ENCODE peak calls at places on chromosome 21, in seven cellular contexts. One of them, this sample, is unnamed.

GRCh38 chr21:28704746-28705145 is 287.9 kb downstream of the LTN1 start:
- DNase-seq in SK-N-SH: no peak
- DNase-seq in GM12892: no peak
- DNase-seq in H1: no peak
- DNase-seq in K562: no peak
- DNase-seq in GM12878: no peak
- DNase-seq in HepG2: no peak
- DNase-seq in this sample: no peak

GRCh38 chr21:29351691-29352090 is 53.0 kb downstream of the BACH1 start:
- DNase-seq in SK-N-SH: no peak
- DNase-seq in GM12892: no peak
- DNase-seq in H1: no peak
- DNase-seq in K562: no peak
- DNase-seq in GM12878: no peak
- DNase-seq in HepG2: no peak
- DNase-seq in this sample: no peak

GRCh38 chr21:16770279-16770678 is 742.6 kb upstream of the CXADR start:
- DNase-seq in SK-N-SH: no peak
- DNase-seq in GM12892: no peak
- DNase-seq in H1: no peak
- DNase-seq in K562: no peak
- DNase-seq in GM12878: no peak
- DNase-seq in HepG2: no peak
- DNase-seq in this sample: no peak

GRCh38 chr21:15895142-15896106 is 165.6 kb downstream of the USP25 start:
- DNase-seq in SK-N-SH: no peak
- DNase-seq in GM12892: no peak
- DNase-seq in H1: no peak
- DNase-seq in K562: no peak
- DNase-seq in GM12878: no peak
- DNase-seq in HepG2: no peak
- DNase-seq in this sample: no peak

GRCh38 chr21:36150192-36150711 is 6.4 kb upstream of the DOP1B start:
- DNase-seq in SK-N-SH: no peak
- DNase-seq in GM12892: no peak
- DNase-seq in H1: no peak
- DNase-seq in K562: peak
- DNase-seq in GM12878: peak
- DNase-seq in HepG2: no peak
- DNase-seq in this sample: no peak

GRCh38 chr21:24014381-24014780 is 1592.9 kb downstream of the MRPL39 start:
- DNase-seq in SK-N-SH: no peak
- DNase-seq in GM12892: no peak
- DNase-seq in H1: no peak
- DNase-seq in K562: no peak
- DNase-seq in GM12878: no peak
- DNase-seq in HepG2: no peak
- DNase-seq in this sample: no peak

GRCh38 chr21:20617130-20617529 is 381.1 kb upstream of the NCAM2 start:
- DNase-seq in SK-N-SH: no peak
- DNase-seq in GM12892: no peak
- DNase-seq in H1: peak
- DNase-seq in K562: no peak
- DNase-seq in GM12878: no peak
- DNase-seq in HepG2: no peak
- DNase-seq in this sample: no peak

GRCh38 chr21:40563845-40564717 is 282.9 kb downstream of the DSCAM start:
- DNase-seq in SK-N-SH: no peak
- DNase-seq in GM12892: no peak
- DNase-seq in H1: no peak
- DNase-seq in K562: no peak
- DNase-seq in GM12878: no peak
- DNase-seq in HepG2: no peak
- DNase-seq in this sample: no peak

GRCh38 chr21:42260121-42260520 is 41.2 kb downstream of the ABCG1 start:
- DNase-seq in SK-N-SH: no peak
- DNase-seq in GM12892: no peak
- DNase-seq in H1: no peak
- DNase-seq in K562: no peak
- DNase-seq in GM12878: no peak
- DNase-seq in HepG2: no peak
- DNase-seq in this sample: no peak

GRCh38 chr21:29149771-29150425 is 19.5 kb downstream of the MAP3K7CL start:
- DNase-seq in SK-N-SH: no peak
- DNase-seq in GM12892: no peak
- DNase-seq in H1: no peak
- DNase-seq in K562: no peak
- DNase-seq in GM12878: no peak
- DNase-seq in HepG2: no peak
- DNase-seq in this sample: no peak

GRCh38 chr21:41460578-41461527 is 34.8 kb downstream of the MX1 start:
- DNase-seq in SK-N-SH: peak
- DNase-seq in GM12892: peak
- DNase-seq in H1: peak
- DNase-seq in K562: peak
- DNase-seq in GM12878: no peak
- DNase-seq in HepG2: peak
- DNase-seq in this sample: peak

GRCh38 chr21:41837756-41838297 is 41.3 kb downstream of the PRDM15 start:
- DNase-seq in SK-N-SH: no peak
- DNase-seq in GM12892: no peak
- DNase-seq in H1: no peak
- DNase-seq in K562: no peak
- DNase-seq in GM12878: no peak
- DNase-seq in HepG2: no peak
- DNase-seq in this sample: no peak

GRCh38 chr21:42518216-42518615 is 4.6 kb downstream of the SLC37A1 start:
- DNase-seq in SK-N-SH: no peak
- DNase-seq in GM12892: no peak
- DNase-seq in H1: no peak
- DNase-seq in K562: no peak
- DNase-seq in GM12878: no peak
- DNase-seq in HepG2: no peak
- DNase-seq in this sample: no peak

GRCh38 chr21:41520560-41521442 is 12.8 kb upstream of the TMPRSS2 start:
- DNase-seq in SK-N-SH: no peak
- DNase-seq in GM12892: no peak
- DNase-seq in H1: no peak
- DNase-seq in K562: no peak
- DNase-seq in GM12878: peak
- DNase-seq in HepG2: no peak
- DNase-seq in this sample: no peak

GRCh38 chr21:15826147-15826780 is 96.5 kb downstream of the USP25 start:
- DNase-seq in SK-N-SH: peak
- DNase-seq in GM12892: no peak
- DNase-seq in H1: no peak
- DNase-seq in K562: peak
- DNase-seq in GM12878: peak
- DNase-seq in HepG2: peak
- DNase-seq in this sample: no peak

GRCh38 chr21:28479660-28480059 is 513.0 kb downstream of the LTN1 start:
- DNase-seq in SK-N-SH: no peak
- DNase-seq in GM12892: no peak
- DNase-seq in H1: no peak
- DNase-seq in K562: no peak
- DNase-seq in GM12878: no peak
- DNase-seq in HepG2: no peak
- DNase-seq in this sample: no peak

GRCh38 chr21:41817877-41818855 is 51.3 kb upstream of the RIPK4 start:
- DNase-seq in SK-N-SH: no peak
- DNase-seq in GM12892: no peak
- DNase-seq in H1: no peak
- DNase-seq in K562: no peak
- DNase-seq in GM12878: no peak
- DNase-seq in HepG2: no peak
- DNase-seq in this sample: no peak

GRCh38 chr21:41497008-41497407 is 10.9 kb downstream of the TMPRSS2 start:
- DNase-seq in SK-N-SH: no peak
- DNase-seq in GM12892: no peak
- DNase-seq in H1: no peak
- DNase-seq in K562: no peak
- DNase-seq in GM12878: no peak
- DNase-seq in HepG2: peak
- DNase-seq in this sample: no peak

GRCh38 chr21:36156815-36157670 is at the start of gene DOP1B:
- DNase-seq in SK-N-SH: no peak
- DNase-seq in GM12892: peak
- DNase-seq in H1: no peak
- DNase-seq in K562: peak
- DNase-seq in GM12878: no peak
- DNase-seq in HepG2: no peak
- DNase-seq in this sample: peak

GRCh38 chr21:41883582-41883981 is 4.4 kb upstream of the PRDM15 start:
- DNase-seq in SK-N-SH: no peak
- DNase-seq in GM12892: no peak
- DNase-seq in H1: no peak
- DNase-seq in K562: no peak
- DNase-seq in GM12878: no peak
- DNase-seq in HepG2: no peak
- DNase-seq in this sample: no peak

GRCh38 chr21:41402231-41402630 is 23.8 kb upstream of the MX1 start:
- DNase-seq in SK-N-SH: no peak
- DNase-seq in GM12892: no peak
- DNase-seq in H1: no peak
- DNase-seq in K562: no peak
- DNase-seq in GM12878: no peak
- DNase-seq in HepG2: no peak
- DNase-seq in this sample: no peak

GRCh38 chr21:35163381-35163780 is 114.3 kb upstream of the RUNX1 start:
- DNase-seq in SK-N-SH: no peak
- DNase-seq in GM12892: no peak
- DNase-seq in H1: no peak
- DNase-seq in K562: no peak
- DNase-seq in GM12878: no peak
- DNase-seq in HepG2: no peak
- DNase-seq in this sample: no peak

GRCh38 chr21:29114765-29115164 is 15.7 kb upstream of the MAP3K7CL start:
- DNase-seq in SK-N-SH: no peak
- DNase-seq in GM12892: no peak
- DNase-seq in H1: no peak
- DNase-seq in K562: no peak
- DNase-seq in GM12878: no peak
- DNase-seq in HepG2: no peak
- DNase-seq in this sample: no peak

GRCh38 chr21:37863842-37864241 is 52.4 kb downstream of the KCNJ6 start:
- DNase-seq in SK-N-SH: no peak
- DNase-seq in GM12892: no peak
- DNase-seq in H1: no peak
- DNase-seq in K562: peak
- DNase-seq in GM12878: no peak
- DNase-seq in HepG2: no peak
- DNase-seq in this sample: no peak

GRCh38 chr21:34073749-34074282 is 438 bp downstream of the MRPS6 start:
- DNase-seq in SK-N-SH: peak
- DNase-seq in GM12892: peak
- DNase-seq in H1: peak
- DNase-seq in K562: peak
- DNase-seq in GM12878: no peak
- DNase-seq in HepG2: no peak
- DNase-seq in this sample: peak
- TF ChIP-seq TAF1 in SK-N-SH: no peak
- TF ChIP-seq TAF1 in GM12892: no peak
- TF ChIP-seq TAF1 in H1: no peak
- TF ChIP-seq TAF1 in K562: no peak
- TF ChIP-seq TAF1 in GM12878: no peak
- TF ChIP-seq TAF1 in HepG2: no peak
- TF ChIP-seq TAF1 in this sample: no peak

GRCh38 chr21:14215971-14216621 is at the start of gene RBM11:
- DNase-seq in SK-N-SH: peak
- DNase-seq in GM12892: peak
- DNase-seq in H1: peak
- DNase-seq in K562: peak
- DNase-seq in GM12878: no peak
- DNase-seq in HepG2: peak
- DNase-seq in this sample: peak
- TF ChIP-seq POLR2AphosphoS5 in SK-N-SH: no peak
- TF ChIP-seq POLR2AphosphoS5 in GM12892: no peak
- TF ChIP-seq POLR2AphosphoS5 in H1: no peak
- TF ChIP-seq POLR2AphosphoS5 in K562: no peak
- TF ChIP-seq POLR2AphosphoS5 in GM12878: no peak
- TF ChIP-seq POLR2AphosphoS5 in HepG2: no peak
- TF ChIP-seq POLR2AphosphoS5 in this sample: no peak

GRCh38 chr21:45588086-45588825 is 46.0 kb upstream of the SLC19A1 start:
- DNase-seq in SK-N-SH: no peak
- DNase-seq in GM12892: no peak
- DNase-seq in H1: no peak
- DNase-seq in K562: no peak
- DNase-seq in GM12878: no peak
- DNase-seq in HepG2: no peak
- DNase-seq in this sample: no peak
- TF ChIP-seq TAF1 in SK-N-SH: no peak
- TF ChIP-seq TAF1 in GM12892: no peak
- TF ChIP-seq TAF1 in H1: no peak
- TF ChIP-seq TAF1 in K562: no peak
- TF ChIP-seq TAF1 in GM12878: no peak
- TF ChIP-seq TAF1 in HepG2: no peak
- TF ChIP-seq TAF1 in this sample: no peak

GRCh38 chr21:32200029-32200428 is 78.8 kb downstream of the MIS18A start:
- DNase-seq in SK-N-SH: no peak
- DNase-seq in GM12892: no peak
- DNase-seq in H1: no peak
- DNase-seq in K562: no peak
- DNase-seq in GM12878: no peak
- DNase-seq in HepG2: no peak
- DNase-seq in this sample: no peak

GRCh38 chr21:32209580-32209979 is 69.3 kb downstream of the MIS18A start:
- DNase-seq in SK-N-SH: no peak
- DNase-seq in GM12892: no peak
- DNase-seq in H1: no peak
- DNase-seq in K562: no peak
- DNase-seq in GM12878: no peak
- DNase-seq in HepG2: no peak
- DNase-seq in this sample: no peak

GRCh38 chr21:32207096-32207716 is 71.6 kb downstream of the MIS18A start:
- DNase-seq in SK-N-SH: peak
- DNase-seq in GM12892: no peak
- DNase-seq in H1: no peak
- DNase-seq in K562: no peak
- DNase-seq in GM12878: no peak
- DNase-seq in HepG2: no peak
- DNase-seq in this sample: no peak

GRCh38 chr21:32206631-32207030 is 72.2 kb downstream of the MIS18A start:
- DNase-seq in SK-N-SH: peak
- DNase-seq in GM12892: no peak
- DNase-seq in H1: no peak
- DNase-seq in K562: no peak
- DNase-seq in GM12878: no peak
- DNase-seq in HepG2: no peak
- DNase-seq in this sample: no peak

DNA sequence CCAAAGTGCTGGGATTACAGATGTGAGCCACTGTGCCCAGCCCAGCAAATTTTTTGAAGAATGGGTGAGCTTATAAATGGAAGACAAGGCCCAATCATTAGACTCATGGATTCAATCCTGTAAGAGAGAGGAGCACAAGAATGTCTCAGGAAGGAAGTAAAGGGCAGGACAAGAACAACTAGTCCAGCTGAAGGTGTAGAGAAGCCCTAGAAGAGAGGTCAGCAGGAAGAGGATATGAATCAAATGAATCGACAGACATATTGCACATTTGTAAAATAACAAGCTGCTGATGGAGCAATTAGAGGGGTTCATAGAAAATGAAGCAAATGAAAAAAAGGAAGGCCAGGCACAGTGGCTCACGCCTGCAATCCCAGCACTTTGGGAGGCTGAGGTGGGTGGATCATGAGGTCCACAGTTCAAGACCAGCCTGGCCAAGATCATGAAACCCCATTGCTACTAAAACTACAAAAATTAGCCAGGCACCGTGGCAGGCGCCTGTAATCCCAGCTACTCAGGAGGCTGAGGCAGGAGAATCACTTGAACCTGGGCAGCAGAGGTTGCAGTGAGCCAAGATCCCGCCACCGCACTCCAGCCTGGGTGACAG is 74.9 kb downstream of the MIS18A start:
- DNase-seq in SK-N-SH: no peak
- DNase-seq in GM12892: no peak
- DNase-seq in H1: no peak
- DNase-seq in K562: no peak
- DNase-seq in GM12878: no peak
- DNase-seq in HepG2: no peak
- DNase-seq in this sample: no peak
- TF ChIP-seq POLR2AphosphoS5 in SK-N-SH: no peak
- TF ChIP-seq POLR2AphosphoS5 in GM12892: no peak
- TF ChIP-seq POLR2AphosphoS5 in H1: no peak
- TF ChIP-seq POLR2AphosphoS5 in K562: no peak
- TF ChIP-seq POLR2AphosphoS5 in GM12878: no peak
- TF ChIP-seq POLR2AphosphoS5 in HepG2: no peak
- TF ChIP-seq POLR2AphosphoS5 in this sample: no peak

This sample was measured in GM12891.